ENCODE peak calls at places on chromosomes 13 and 19, in eight cellular contexts. One of them, this sample, is unnamed.

GRCh38 chr13:95035311-95036109 is 265.7 kb downstream of the ABCC4 start:
- DNase-seq in suprapubic skin: no peak
- DNase-seq in stomach: no peak
- DNase-seq in H1: no peak
- DNase-seq in HepG2: no peak
- DNase-seq in A549: no peak
- DNase-seq in tibial nerve: no peak
- DNase-seq in transverse colon: no peak
- DNase-seq in this sample: no peak

GRCh38 chr13:34416833-34417425 is 525.1 kb upstream of the NBEA start:
- DNase-seq in transverse colon: peak; percentile 13
- DNase-seq in tibial nerve: no peak
- DNase-seq in A549: no peak
- DNase-seq in stomach: no peak
- DNase-seq in HepG2: no peak
- DNase-seq in H1: no peak
- DNase-seq in suprapubic skin: peak; percentile 67
- DNase-seq in this sample: no peak

GRCh38 chr13:67223742-67224141 is 6.4 kb downstream of the PCDH9 start:
- DNase-seq in HepG2: no peak
- DNase-seq in transverse colon: no peak
- DNase-seq in suprapubic skin: no peak
- DNase-seq in stomach: no peak
- DNase-seq in A549: no peak
- DNase-seq in tibial nerve: no peak
- DNase-seq in H1: no peak
- DNase-seq in this sample: no peak

GRCh38 chr19:8561071-8561764 is 16.0 kb downstream of the MYO1F start:
- DNase-seq in tibial nerve: no peak
- DNase-seq in stomach: no peak
- DNase-seq in H1: no peak
- DNase-seq in suprapubic skin: no peak
- DNase-seq in A549: no peak
- DNase-seq in HepG2: no peak
- DNase-seq in transverse colon: no peak
- DNase-seq in this sample: no peak

GRCh38 chr13:52399708-52400107 is 6.3 kb downstream of the THSD1 start:
- DNase-seq in stomach: no peak
- DNase-seq in transverse colon: no peak
- DNase-seq in H1: no peak
- DNase-seq in A549: peak; percentile 46
- DNase-seq in tibial nerve: no peak
- DNase-seq in suprapubic skin: no peak
- DNase-seq in HepG2: peak; percentile 12
- DNase-seq in this sample: no peak

GRCh38 chr19:15231256-15231655 is 992 bp downstream of the EPHX3 start:
- DNase-seq in tibial nerve: no peak
- DNase-seq in suprapubic skin: no peak
- DNase-seq in A549: no peak
- DNase-seq in transverse colon: no peak
- DNase-seq in H1: no peak
- DNase-seq in stomach: no peak
- DNase-seq in HepG2: no peak
- DNase-seq in this sample: no peak

GRCh38 chr13:24274452-24274971 is 34.9 kb upstream of the C1QTNF9 start:
- DNase-seq in transverse colon: peak; percentile 34
- DNase-seq in suprapubic skin: no peak
- DNase-seq in tibial nerve: no peak
- DNase-seq in stomach: peak; percentile 40
- DNase-seq in A549: no peak
- DNase-seq in H1: no peak
- DNase-seq in HepG2: no peak
- DNase-seq in this sample: peak; percentile 66

GRCh38 chr13:55199132-55199531 is 1941.6 kb upstream of the PRR20A start:
- DNase-seq in HepG2: peak; percentile 0
- DNase-seq in A549: peak; percentile 1
- DNase-seq in transverse colon: no peak
- DNase-seq in suprapubic skin: no peak
- DNase-seq in stomach: no peak
- DNase-seq in H1: no peak
- DNase-seq in tibial nerve: no peak
- DNase-seq in this sample: no peak

GRCh38 chr19:18496167-18496979 is 25.5 kb downstream of the ELL start:
- DNase-seq in A549: peak; percentile 28
- DNase-seq in suprapubic skin: no peak
- DNase-seq in H1: no peak
- DNase-seq in transverse colon: peak; percentile 73
- DNase-seq in HepG2: peak; percentile 32
- DNase-seq in stomach: peak; percentile 89
- DNase-seq in tibial nerve: no peak
- DNase-seq in this sample: no peak

GRCh38 chr13:21123956-21124355 is 52.4 kb downstream of the SKA3 start:
- DNase-seq in H1: peak; percentile 74
- DNase-seq in suprapubic skin: peak; percentile 18
- DNase-seq in stomach: no peak
- DNase-seq in transverse colon: no peak
- DNase-seq in tibial nerve: no peak
- DNase-seq in HepG2: no peak
- DNase-seq in A549: no peak
- DNase-seq in this sample: no peak

GRCh38 chr19:11505032-11505503 is 571 bp downstream of the ZNF653 start:
- DNase-seq in A549: peak; percentile 92
- DNase-seq in stomach: peak; percentile 98
- DNase-seq in suprapubic skin: peak; percentile 98
- DNase-seq in H1: peak; percentile 96
- DNase-seq in transverse colon: peak; percentile 99
- DNase-seq in HepG2: peak; percentile 91
- DNase-seq in tibial nerve: peak; percentile 93
- DNase-seq in this sample: peak; percentile 99
- TF ChIP-seq POLR2A in A549: no peak
- TF ChIP-seq POLR2A in stomach: no peak
- TF ChIP-seq POLR2A in suprapubic skin: no peak
- TF ChIP-seq POLR2A in H1: no peak
- TF ChIP-seq POLR2A in transverse colon: no peak
- TF ChIP-seq POLR2A in HepG2: peak; percentile 50
- TF ChIP-seq POLR2A in tibial nerve: no peak
- TF ChIP-seq POLR2A in this sample: no peak

GRCh38 chr13:26971990-26972888 is 199.4 kb downstream of the USP12 start:
- DNase-seq in HepG2: peak; percentile 74
- DNase-seq in tibial nerve: no peak
- DNase-seq in stomach: peak; percentile 69
- DNase-seq in suprapubic skin: no peak
- DNase-seq in A549: peak; percentile 80
- DNase-seq in H1: peak; percentile 15
- DNase-seq in transverse colon: peak; percentile 80
- DNase-seq in this sample: no peak
- TF ChIP-seq CTCF in HepG2: peak; percentile 82
- TF ChIP-seq CTCF in tibial nerve: no peak
- TF ChIP-seq CTCF in stomach: peak; percentile 33
- TF ChIP-seq CTCF in suprapubic skin: no peak
- TF ChIP-seq CTCF in A549: peak; percentile 42
- TF ChIP-seq CTCF in H1: peak; percentile 60
- TF ChIP-seq CTCF in transverse colon: peak; percentile 62
- TF ChIP-seq CTCF in this sample: peak; percentile 55

GRCh38 chr13:26324294-26324693 is 70.4 kb downstream of the CDK8 start:
- DNase-seq in stomach: no peak
- DNase-seq in H1: no peak
- DNase-seq in HepG2: no peak
- DNase-seq in suprapubic skin: no peak
- DNase-seq in A549: no peak
- DNase-seq in tibial nerve: no peak
- DNase-seq in transverse colon: no peak
- DNase-seq in this sample: no peak

GRCh38 chr13:26324867-26325266 is 70.9 kb downstream of the CDK8 start:
- DNase-seq in HepG2: no peak
- DNase-seq in suprapubic skin: no peak
- DNase-seq in transverse colon: no peak
- DNase-seq in H1: no peak
- DNase-seq in A549: no peak
- DNase-seq in tibial nerve: no peak
- DNase-seq in stomach: no peak
- DNase-seq in this sample: no peak

GRCh38 chr13:26327905-26328304 is 74.0 kb downstream of the CDK8 start:
- DNase-seq in stomach: no peak
- DNase-seq in H1: no peak
- DNase-seq in transverse colon: no peak
- DNase-seq in suprapubic skin: no peak
- DNase-seq in tibial nerve: no peak
- DNase-seq in A549: no peak
- DNase-seq in HepG2: no peak
- DNase-seq in this sample: no peak

GRCh38 chr13:26326562-26326961 is 72.6 kb downstream of the CDK8 start:
- DNase-seq in A549: no peak
- DNase-seq in suprapubic skin: no peak
- DNase-seq in tibial nerve: no peak
- DNase-seq in H1: no peak
- DNase-seq in stomach: no peak
- DNase-seq in HepG2: no peak
- DNase-seq in transverse colon: no peak
- DNase-seq in this sample: no peak

GRCh38 chr13:26325876-26326275 is 71.9 kb downstream of the CDK8 start:
- DNase-seq in stomach: no peak
- DNase-seq in HepG2: no peak
- DNase-seq in A549: no peak
- DNase-seq in tibial nerve: no peak
- DNase-seq in transverse colon: no peak
- DNase-seq in H1: no peak
- DNase-seq in suprapubic skin: no peak
- DNase-seq in this sample: no peak
- TF ChIP-seq EP300 in stomach: no peak
- TF ChIP-seq EP300 in HepG2: no peak
- TF ChIP-seq EP300 in A549: no peak
- TF ChIP-seq EP300 in tibial nerve: no peak
- TF ChIP-seq EP300 in transverse colon: no peak
- TF ChIP-seq EP300 in H1: no peak
- TF ChIP-seq EP300 in suprapubic skin: no peak
- TF ChIP-seq EP300 in this sample: no peak

GRCh38 chr19:47646924-47647323 is 38.0 kb downstream of the BICRA start:
- DNase-seq in transverse colon: no peak
- DNase-seq in suprapubic skin: no peak
- DNase-seq in stomach: no peak
- DNase-seq in tibial nerve: no peak
- DNase-seq in A549: no peak
- DNase-seq in H1: no peak
- DNase-seq in HepG2: no peak
- DNase-seq in this sample: no peak
- TF ChIP-seq POLR2A in transverse colon: no peak
- TF ChIP-seq POLR2A in suprapubic skin: no peak
- TF ChIP-seq POLR2A in stomach: no peak
- TF ChIP-seq POLR2A in tibial nerve: no peak
- TF ChIP-seq POLR2A in A549: no peak
- TF ChIP-seq POLR2A in H1: no peak
- TF ChIP-seq POLR2A in HepG2: no peak
- TF ChIP-seq POLR2A in this sample: no peak

GRCh38 chr13:99450416-99450815 is 50.9 kb upstream of the TM9SF2 start:
- DNase-seq in A549: no peak
- DNase-seq in H1: no peak
- DNase-seq in suprapubic skin: no peak
- DNase-seq in stomach: no peak
- DNase-seq in HepG2: no peak
- DNase-seq in tibial nerve: no peak
- DNase-seq in transverse colon: no peak
- DNase-seq in this sample: no peak

GRCh38 chr13:99448586-99448985 is 52.7 kb upstream of the TM9SF2 start:
- DNase-seq in HepG2: no peak
- DNase-seq in H1: no peak
- DNase-seq in A549: no peak
- DNase-seq in suprapubic skin: no peak
- DNase-seq in stomach: no peak
- DNase-seq in tibial nerve: no peak
- DNase-seq in transverse colon: no peak
- DNase-seq in this sample: no peak

GRCh38 chr13:99442273-99442895 is 58.9 kb upstream of the TM9SF2 start:
- DNase-seq in suprapubic skin: no peak
- DNase-seq in transverse colon: peak; percentile 47
- DNase-seq in H1: no peak
- DNase-seq in stomach: peak; percentile 52
- DNase-seq in A549: peak; percentile 35
- DNase-seq in HepG2: peak; percentile 35
- DNase-seq in tibial nerve: no peak
- DNase-seq in this sample: no peak

DNA sequence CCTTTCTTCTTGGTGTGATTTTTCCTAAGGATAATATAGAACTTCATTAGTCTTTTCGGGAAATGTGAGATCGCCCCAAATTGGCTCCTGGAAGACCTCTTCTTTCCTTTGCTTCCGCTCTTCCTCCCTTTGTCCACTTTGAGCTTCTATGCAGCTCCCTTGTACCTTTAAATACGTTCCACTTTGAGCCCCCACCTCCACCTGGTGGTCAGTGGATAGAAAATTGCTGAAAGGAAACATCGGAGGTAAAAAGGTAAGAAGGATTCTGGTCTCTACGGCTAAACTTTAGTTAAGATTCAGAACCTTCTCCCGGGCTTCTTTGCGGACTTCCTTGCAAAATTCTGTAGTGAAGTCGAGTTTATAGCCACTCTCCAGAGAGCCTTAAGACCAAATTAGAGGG is 55.0 kb upstream of the TM9SF2 start:
- DNase-seq in tibial nerve: no peak
- DNase-seq in suprapubic skin: no peak
- DNase-seq in stomach: no peak
- DNase-seq in H1: no peak
- DNase-seq in transverse colon: no peak
- DNase-seq in A549: no peak
- DNase-seq in HepG2: peak; percentile 30
- DNase-seq in this sample: no peak
- TF ChIP-seq CTCF in tibial nerve: no peak
- TF ChIP-seq CTCF in suprapubic skin: no peak
- TF ChIP-seq CTCF in stomach: no peak
- TF ChIP-seq CTCF in H1: peak; percentile 42
- TF ChIP-seq CTCF in transverse colon: no peak
- TF ChIP-seq CTCF in A549: no peak
- TF ChIP-seq CTCF in HepG2: peak; percentile 43
- TF ChIP-seq CTCF in this sample: no peak

This sample was measured in upper lobe of left lung.